ENCODE peak calls at places on chromosome 21, in six cellular contexts. One of them, this sample, is unnamed.

GRCh38 chr21:16573581-16573980 is 843.8 kb downstream of the USP25 start:
- DNase-seq in choroid plexus epithelial cell: peak; percentile 41
- DNase-seq in progenitor cell of endocrine pancreas: no peak
- DNase-seq in fibroblast of pulmonary artery: peak; percentile 82
- DNase-seq in AG10803: peak; percentile 81
- DNase-seq in fibroblast of mammary gland: peak; percentile 33
- DNase-seq in this sample: no peak

GRCh38 chr21:34351786-34352241 is 12.0 kb upstream of the KCNE2 start:
- DNase-seq in fibroblast of mammary gland: peak; percentile 17
- DNase-seq in fibroblast of pulmonary artery: peak; percentile 42
- DNase-seq in choroid plexus epithelial cell: peak; percentile 54
- DNase-seq in AG10803: peak; percentile 16
- DNase-seq in progenitor cell of endocrine pancreas: peak; percentile 38
- DNase-seq in this sample: peak; percentile 26

GRCh38 chr21:19011448-19011847 is 607.9 kb upstream of the TMPRSS15 start:
- DNase-seq in fibroblast of pulmonary artery: no peak
- DNase-seq in fibroblast of mammary gland: no peak
- DNase-seq in progenitor cell of endocrine pancreas: no peak
- DNase-seq in choroid plexus epithelial cell: no peak
- DNase-seq in AG10803: no peak
- DNase-seq in this sample: no peak

GRCh38 chr21:26280715-26281310 is 110.2 kb upstream of the APP start:
- DNase-seq in fibroblast of pulmonary artery: no peak
- DNase-seq in choroid plexus epithelial cell: no peak
- DNase-seq in AG10803: peak; percentile 4
- DNase-seq in fibroblast of mammary gland: peak; percentile 0
- DNase-seq in progenitor cell of endocrine pancreas: no peak
- DNase-seq in this sample: peak; percentile 11

GRCh38 chr21:40169971-40170370 is 302.7 kb downstream of the PCP4 start:
- DNase-seq in AG10803: no peak
- DNase-seq in fibroblast of pulmonary artery: no peak
- DNase-seq in progenitor cell of endocrine pancreas: no peak
- DNase-seq in fibroblast of mammary gland: no peak
- DNase-seq in choroid plexus epithelial cell: no peak
- DNase-seq in this sample: no peak

GRCh38 chr21:43733529-43734071 is 14.7 kb downstream of the PDXK start:
- DNase-seq in fibroblast of pulmonary artery: no peak
- DNase-seq in choroid plexus epithelial cell: peak; percentile 34
- DNase-seq in fibroblast of mammary gland: peak; percentile 90
- DNase-seq in progenitor cell of endocrine pancreas: no peak
- DNase-seq in AG10803: peak; percentile 68
- DNase-seq in this sample: peak; percentile 44

GRCh38 chr21:36028127-36029069 is 31.9 kb downstream of the SETD4 start:
- DNase-seq in fibroblast of pulmonary artery: peak; percentile 81
- DNase-seq in AG10803: peak; percentile 73
- DNase-seq in choroid plexus epithelial cell: peak; percentile 82
- DNase-seq in progenitor cell of endocrine pancreas: peak; percentile 66
- DNase-seq in fibroblast of mammary gland: peak; percentile 77
- DNase-seq in this sample: peak; percentile 70

GRCh38 chr21:28927122-28927521 is 65.6 kb downstream of the LTN1 start:
- DNase-seq in fibroblast of pulmonary artery: no peak
- DNase-seq in choroid plexus epithelial cell: no peak
- DNase-seq in AG10803: no peak
- DNase-seq in fibroblast of mammary gland: no peak
- DNase-seq in progenitor cell of endocrine pancreas: no peak
- DNase-seq in this sample: no peak

GRCh38 chr21:46409641-46410406 is 48.9 kb upstream of the DIP2A start:
- DNase-seq in fibroblast of pulmonary artery: no peak
- DNase-seq in progenitor cell of endocrine pancreas: no peak
- DNase-seq in AG10803: no peak
- DNase-seq in fibroblast of mammary gland: no peak
- DNase-seq in choroid plexus epithelial cell: no peak
- DNase-seq in this sample: no peak

GRCh38 chr21:15874610-15875009 is 144.8 kb downstream of the USP25 start:
- DNase-seq in choroid plexus epithelial cell: peak; percentile 59
- DNase-seq in fibroblast of mammary gland: no peak
- DNase-seq in progenitor cell of endocrine pancreas: no peak
- DNase-seq in fibroblast of pulmonary artery: peak; percentile 25
- DNase-seq in AG10803: no peak
- DNase-seq in this sample: no peak

GRCh38 chr21:35814858-35815619 is 245.3 kb downstream of the SETD4 start:
- DNase-seq in choroid plexus epithelial cell: no peak
- DNase-seq in AG10803: peak; percentile 8
- DNase-seq in progenitor cell of endocrine pancreas: no peak
- DNase-seq in fibroblast of pulmonary artery: no peak
- DNase-seq in fibroblast of mammary gland: no peak
- DNase-seq in this sample: no peak

GRCh38 chr21:26965567-26966359 is 1.1 kb downstream of the ADAMTS5 start:
- DNase-seq in fibroblast of mammary gland: peak; percentile 46
- DNase-seq in choroid plexus epithelial cell: peak; percentile 34
- DNase-seq in progenitor cell of endocrine pancreas: peak; percentile 71
- DNase-seq in fibroblast of pulmonary artery: no peak
- DNase-seq in AG10803: peak; percentile 70
- DNase-seq in this sample: no peak

GRCh38 chr21:26210614-26211013 is 40.0 kb upstream of the APP start:
- DNase-seq in progenitor cell of endocrine pancreas: no peak
- DNase-seq in AG10803: no peak
- DNase-seq in fibroblast of pulmonary artery: no peak
- DNase-seq in choroid plexus epithelial cell: no peak
- DNase-seq in fibroblast of mammary gland: no peak
- DNase-seq in this sample: no peak

GRCh38 chr21:45996311-45997204 is 15.0 kb downstream of the COL6A1 start:
- DNase-seq in choroid plexus epithelial cell: no peak
- DNase-seq in fibroblast of pulmonary artery: no peak
- DNase-seq in progenitor cell of endocrine pancreas: no peak
- DNase-seq in AG10803: no peak
- DNase-seq in fibroblast of mammary gland: no peak
- DNase-seq in this sample: no peak

GRCh38 chr21:20647603-20648002 is 350.6 kb upstream of the NCAM2 start:
- DNase-seq in AG10803: no peak
- DNase-seq in fibroblast of mammary gland: peak; percentile 35
- DNase-seq in fibroblast of pulmonary artery: no peak
- DNase-seq in progenitor cell of endocrine pancreas: no peak
- DNase-seq in choroid plexus epithelial cell: peak; percentile 53
- DNase-seq in this sample: peak; percentile 34

GRCh38 chr21:45016491-45017375 is 57.6 kb upstream of the ADARB1 start:
- DNase-seq in fibroblast of pulmonary artery: no peak
- DNase-seq in fibroblast of mammary gland: no peak
- DNase-seq in choroid plexus epithelial cell: no peak
- DNase-seq in progenitor cell of endocrine pancreas: no peak
- DNase-seq in AG10803: no peak
- DNase-seq in this sample: no peak

GRCh38 chr21:45975017-45975595 is 6.5 kb upstream of the COL6A1 start:
- DNase-seq in AG10803: no peak
- DNase-seq in progenitor cell of endocrine pancreas: no peak
- DNase-seq in fibroblast of mammary gland: peak; percentile 69
- DNase-seq in fibroblast of pulmonary artery: peak; percentile 50
- DNase-seq in choroid plexus epithelial cell: no peak
- DNase-seq in this sample: no peak

GRCh38 chr21:46148106-46148505 is 7.3 kb downstream of the FTCD start:
- DNase-seq in progenitor cell of endocrine pancreas: no peak
- DNase-seq in fibroblast of pulmonary artery: no peak
- DNase-seq in choroid plexus epithelial cell: no peak
- DNase-seq in AG10803: no peak
- DNase-seq in fibroblast of mammary gland: no peak
- DNase-seq in this sample: no peak

GRCh38 chr21:45251635-45252447 is 35.9 kb downstream of the POFUT2 start:
- DNase-seq in AG10803: no peak
- DNase-seq in progenitor cell of endocrine pancreas: peak; percentile 5
- DNase-seq in fibroblast of pulmonary artery: no peak
- DNase-seq in fibroblast of mammary gland: no peak
- DNase-seq in choroid plexus epithelial cell: no peak
- DNase-seq in this sample: no peak

GRCh38 chr21:38804617-38805281 is 980 bp upstream of the ETS2 start:
- DNase-seq in fibroblast of mammary gland: peak; percentile 58
- DNase-seq in choroid plexus epithelial cell: peak; percentile 73
- DNase-seq in AG10803: peak; percentile 54
- DNase-seq in fibroblast of pulmonary artery: no peak
- DNase-seq in progenitor cell of endocrine pancreas: peak; percentile 43
- DNase-seq in this sample: peak; percentile 76

GRCh38 chr21:26842976-26843911 is 2.0 kb downstream of the ADAMTS1 start:
- DNase-seq in progenitor cell of endocrine pancreas: peak; percentile 69
- DNase-seq in fibroblast of pulmonary artery: peak; percentile 97
- DNase-seq in AG10803: peak; percentile 95
- DNase-seq in fibroblast of mammary gland: peak; percentile 97
- DNase-seq in choroid plexus epithelial cell: peak; percentile 98
- DNase-seq in this sample: peak; percentile 95

GRCh38 chr21:46544003-46544402 is 60.9 kb downstream of the S100B start:
- DNase-seq in progenitor cell of endocrine pancreas: no peak
- DNase-seq in fibroblast of pulmonary artery: no peak
- DNase-seq in AG10803: no peak
- DNase-seq in fibroblast of mammary gland: no peak
- DNase-seq in choroid plexus epithelial cell: no peak
- DNase-seq in this sample: no peak

GRCh38 chr21:45550552-45551210 is 8.4 kb upstream of the SLC19A1 start:
- DNase-seq in fibroblast of mammary gland: no peak
- DNase-seq in AG10803: peak; percentile 17
- DNase-seq in progenitor cell of endocrine pancreas: no peak
- DNase-seq in choroid plexus epithelial cell: peak; percentile 36
- DNase-seq in fibroblast of pulmonary artery: no peak
- DNase-seq in this sample: no peak

GRCh38 chr21:38857152-38857825 is 51.6 kb downstream of the ETS2 start:
- DNase-seq in fibroblast of mammary gland: no peak
- DNase-seq in AG10803: no peak
- DNase-seq in choroid plexus epithelial cell: no peak
- DNase-seq in fibroblast of pulmonary artery: no peak
- DNase-seq in progenitor cell of endocrine pancreas: no peak
- DNase-seq in this sample: no peak

GRCh38 chr21:45050786-45051489 is 23.4 kb upstream of the ADARB1 start:
- DNase-seq in fibroblast of pulmonary artery: peak; percentile 90
- DNase-seq in choroid plexus epithelial cell: peak; percentile 97
- DNase-seq in AG10803: peak; percentile 88
- DNase-seq in progenitor cell of endocrine pancreas: no peak
- DNase-seq in fibroblast of mammary gland: peak; percentile 72
- DNase-seq in this sample: no peak

DNA sequence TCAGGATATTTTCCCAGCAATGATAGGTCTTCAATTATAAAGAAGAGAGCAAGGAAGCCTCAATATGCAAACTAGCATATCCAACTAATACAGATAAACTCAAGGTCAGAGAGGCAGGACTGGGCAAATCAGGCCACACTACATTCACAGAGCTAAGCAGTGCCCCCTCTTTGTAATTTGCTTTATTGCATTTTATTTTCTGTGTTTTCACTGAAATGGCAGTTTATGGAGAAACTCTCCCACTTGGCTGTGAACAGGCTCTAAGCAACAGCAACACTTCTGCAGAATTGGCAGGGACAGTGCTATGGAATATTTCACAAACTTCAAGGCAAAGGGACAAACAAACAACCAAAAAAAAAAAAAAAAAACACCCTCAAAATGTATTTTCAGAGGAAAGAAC is 93.4 kb upstream of the SOD1 start:
- DNase-seq in AG10803: no peak
- DNase-seq in fibroblast of mammary gland: peak; percentile 6
- DNase-seq in choroid plexus epithelial cell: peak; percentile 30
- DNase-seq in fibroblast of pulmonary artery: peak; percentile 14
- DNase-seq in progenitor cell of endocrine pancreas: no peak
- DNase-seq in this sample: no peak
- TF ChIP-seq CTCF in AG10803: no peak
- TF ChIP-seq CTCF in fibroblast of mammary gland: peak; percentile 15
- TF ChIP-seq CTCF in choroid plexus epithelial cell: peak; percentile 51
- TF ChIP-seq CTCF in fibroblast of pulmonary artery: peak; percentile 24
- TF ChIP-seq CTCF in progenitor cell of endocrine pancreas: peak; percentile 25
- TF ChIP-seq CTCF in this sample: peak; percentile 11

DNA sequence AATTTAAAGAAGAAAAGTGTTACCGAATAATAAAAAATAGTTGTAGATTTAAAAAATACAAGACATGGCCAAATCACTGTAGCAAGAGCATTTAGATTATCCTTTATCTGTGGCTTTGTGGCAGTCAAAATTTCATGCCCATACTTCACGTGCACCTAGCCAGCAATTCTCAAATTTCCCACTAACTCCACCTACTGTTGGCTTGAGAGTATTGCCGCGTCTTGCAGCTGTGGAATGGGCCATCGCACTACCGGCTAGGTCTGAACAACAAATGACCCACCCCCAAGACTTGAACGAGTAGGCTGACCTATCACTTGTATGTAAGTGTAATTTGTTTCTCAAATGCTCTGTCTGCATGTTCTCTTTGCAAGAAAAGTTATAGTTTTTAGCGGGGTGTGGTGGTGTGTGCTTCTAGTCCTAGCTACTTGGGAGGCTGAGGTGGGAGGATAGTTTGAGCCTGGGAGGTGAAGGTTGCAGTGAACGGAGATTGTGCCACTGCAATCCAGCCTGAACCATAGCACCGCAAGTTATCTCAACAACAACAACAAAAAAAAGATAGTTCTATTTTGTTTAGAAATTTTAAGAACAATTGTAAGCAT is 4.1 kb downstream of the KRTAP13-4 start:
- DNase-seq in fibroblast of pulmonary artery: peak; percentile 42
- DNase-seq in progenitor cell of endocrine pancreas: peak; percentile 16
- DNase-seq in choroid plexus epithelial cell: peak; percentile 51
- DNase-seq in fibroblast of mammary gland: peak; percentile 40
- DNase-seq in AG10803: peak; percentile 2
- DNase-seq in this sample: peak; percentile 67
- TF ChIP-seq CTCF in fibroblast of pulmonary artery: peak; percentile 65
- TF ChIP-seq CTCF in progenitor cell of endocrine pancreas: peak; percentile 65
- TF ChIP-seq CTCF in choroid plexus epithelial cell: peak; percentile 77
- TF ChIP-seq CTCF in fibroblast of mammary gland: peak; percentile 68
- TF ChIP-seq CTCF in AG10803: peak; percentile 55
- TF ChIP-seq CTCF in this sample: peak; percentile 44

DNA sequence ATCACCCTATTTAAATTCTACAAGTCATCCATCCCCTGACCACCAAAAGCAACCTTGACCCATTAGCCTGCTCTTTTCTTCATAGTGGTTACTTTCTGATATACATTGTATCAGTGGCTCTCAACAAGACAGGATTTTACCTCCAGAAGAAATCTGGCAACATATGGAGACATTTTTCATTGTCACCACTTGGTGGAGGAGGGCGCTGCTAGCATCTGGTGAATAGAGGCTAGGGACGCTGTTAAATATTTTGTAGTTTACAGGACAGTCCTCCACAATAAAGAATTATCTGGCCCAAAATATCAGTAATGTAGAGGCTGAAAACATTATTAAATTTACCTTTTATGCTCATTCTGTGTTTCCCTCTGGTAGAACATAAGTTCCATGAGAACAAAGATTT is 6.1 kb downstream of the HSPA13 start:
- DNase-seq in choroid plexus epithelial cell: no peak
- DNase-seq in fibroblast of mammary gland: no peak
- DNase-seq in fibroblast of pulmonary artery: no peak
- DNase-seq in AG10803: no peak
- DNase-seq in progenitor cell of endocrine pancreas: no peak
- DNase-seq in this sample: no peak
- TF ChIP-seq CTCF in choroid plexus epithelial cell: peak; percentile 25
- TF ChIP-seq CTCF in fibroblast of mammary gland: no peak
- TF ChIP-seq CTCF in fibroblast of pulmonary artery: no peak
- TF ChIP-seq CTCF in AG10803: no peak
- TF ChIP-seq CTCF in progenitor cell of endocrine pancreas: no peak
- TF ChIP-seq CTCF in this sample: no peak

DNA sequence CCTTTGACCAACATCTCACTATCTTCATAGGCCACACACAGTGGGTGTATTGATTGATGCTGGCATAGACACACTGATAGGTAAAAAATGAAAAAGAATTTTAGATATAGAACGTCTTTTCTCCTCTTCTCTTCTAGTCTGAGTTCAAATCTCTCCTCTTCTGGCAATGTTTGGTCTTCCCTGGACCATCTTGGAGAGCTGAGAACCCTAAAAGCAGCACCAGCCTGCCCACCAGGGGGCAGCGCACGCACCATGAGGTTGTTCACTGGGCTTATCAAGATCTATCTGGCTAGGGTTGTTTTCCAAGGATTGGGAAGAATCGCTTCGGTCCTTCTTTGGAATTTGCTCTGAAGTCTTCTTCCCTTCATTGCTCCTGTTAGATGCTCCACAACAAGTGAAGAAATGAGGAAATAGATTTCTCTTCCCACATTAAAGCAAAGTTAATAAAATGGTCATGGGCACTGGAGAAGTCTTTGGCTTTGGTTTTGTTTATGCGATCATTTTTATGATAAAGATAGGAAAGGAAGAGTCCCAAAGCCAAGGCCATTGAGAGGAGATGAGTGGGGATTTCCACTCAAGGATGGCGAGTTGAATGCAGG is 104.0 kb upstream of the OLIG2 start:
- DNase-seq in AG10803: no peak
- DNase-seq in progenitor cell of endocrine pancreas: no peak
- DNase-seq in fibroblast of mammary gland: peak; percentile 33
- DNase-seq in choroid plexus epithelial cell: peak; percentile 6
- DNase-seq in fibroblast of pulmonary artery: no peak
- DNase-seq in this sample: peak; percentile 27
- TF ChIP-seq CTCF in AG10803: peak; percentile 41
- TF ChIP-seq CTCF in progenitor cell of endocrine pancreas: peak; percentile 31
- TF ChIP-seq CTCF in fibroblast of mammary gland: peak; percentile 65
- TF ChIP-seq CTCF in choroid plexus epithelial cell: peak; percentile 45
- TF ChIP-seq CTCF in fibroblast of pulmonary artery: peak; percentile 36
- TF ChIP-seq CTCF in this sample: peak; percentile 24

This sample was measured in MCF 10A.